ENCODE peak calls at places on chromosome X, in eight cellular contexts. V is EL; H is SW480; M is CD4-positive, CD25-positive, alpha-beta regulatory T cell; I is A172; U is progenitor cell of endocrine pancreas; Q is AG08396; L is NK-92 treated with Interleukin-12 subunit alpha and Interleukin-12 subunit beta, amount 100 ng/mL, for 24 hours. K is an unnamed sample.

GRCh38 chrX:69093960-69094935 is 71.0 kb downstream of the PJA1 start:
- DNase-seq in V (peak), H (peak), M (peak), I (peak), U (no peak), Q (peak), L (no peak), K (peak)

GRCh38 chrX:140501321-140501720 is 3.5 kb downstream of the SOX3 start:
- DNase-seq in V (no peak), H (no peak), M (no peak), I (no peak), U (no peak), Q (no peak), L (no peak), K (no peak)

GRCh38 chrX:139158256-139158655 is 372.3 kb upstream of the F9 start:
- DNase-seq in V (no peak), H (no peak), M (no peak), I (no peak), U (no peak), Q (no peak), L (no peak), K (no peak)

GRCh38 chrX:1521459-1521956 is 15.5 kb downstream of the P2RY8 start:
- DNase-seq in V (no peak), H (no peak), M (peak), I (no peak), U (no peak), Q (no peak), L (no peak), K (no peak)

GRCh38 chrX:119410027-119410819 is 11.1 kb downstream of the SLC25A43 start:
- DNase-seq in V (peak), H (peak), M (no peak), I (peak), U (no peak), Q (peak), L (no peak), K (peak)

GRCh38 chrX:21319323-21319722 is 54.9 kb upstream of the CNKSR2 start:
- DNase-seq in V (no peak), H (no peak), M (no peak), I (no peak), U (no peak), Q (no peak), L (no peak), K (no peak)

GRCh38 chrX:55127692-55128091 is 38.9 kb downstream of the PAGE2 start:
- DNase-seq in V (peak), H (peak), M (no peak), I (no peak), U (no peak), Q (no peak), L (no peak), K (no peak)

GRCh38 chrX:32545100-32545499 is 666.2 kb downstream of the DMD start:
- DNase-seq in V (no peak), H (no peak), M (no peak), I (no peak), U (no peak), Q (no peak), L (no peak), K (no peak)

GRCh38 chrX:72029473-72030411 is 102.0 kb downstream of the RTL5 start:
- DNase-seq in V (peak), H (peak), M (no peak), I (peak), U (no peak), Q (peak), L (no peak), K (peak)

K was measured in AG09309.